ENCODE peak calls at places on chromosomes 5 and 9, in four cellular contexts. E is uterus, R is mucosa of descending colon, U is left ventricle myocardium inferior. Z is an unnamed sample. For H3K9me3, the result is how much of the 10 kb centered on the place peaks cover.

GRCh38 chr9:8660383-8660782 is 860.8 kb upstream of the DMAC1 start:
- DNase-seq in E (peak), U (peak), R (no peak), Z (peak)

GRCh38 chr9:107751522-107752235 is 262.1 kb upstream of the KLF4 start:
- DNase-seq in U (no peak), R (no peak), E (no peak), Z (no peak)

GRCh38 chr5:122421379-122422081 is 109.5 kb downstream of the SNCAIP start:
- DNase-seq in E (no peak), R (no peak), U (no peak), Z (no peak)

GRCh38 chr9:23117621-23118020 is 671.0 kb downstream of the DMRTA1 start:
- DNase-seq in E (no peak), R (no peak), U (no peak), Z (no peak)

GRCh38 chr9:134551657-134552348 is 89.8 kb upstream of the COL5A1 start:
- DNase-seq in E (no peak), R (peak), U (peak), Z (no peak)

GRCh38 chr5:63805151-63805550 is 157.1 kb downstream of the HTR1A start:
- DNase-seq in E (no peak), U (no peak), R (no peak), Z (no peak)

GRCh38 chr9:132207839-132208615 is 46.2 kb downstream of the NTNG2 start:
- DNase-seq in E (no peak), R (no peak), U (no peak), Z (no peak)

GRCh38 chr5:142976861-142977260 is 206.7 kb downstream of the ARHGAP26 start:
- DNase-seq in E (no peak), U (no peak), R (no peak), Z (no peak)

GRCh38 chr5:38738898-38739743 is 106.7 kb upstream of the OSMR start:
- DNase-seq in E (no peak), R (no peak), U (no peak), Z (no peak)

GRCh38 chr5:39948867-39949468 is 524.2 kb upstream of the DAB2 start:
- DNase-seq in U (no peak), R (no peak), E (peak), Z (no peak)

GRCh38 chr5:149317281-149318048 is 27.8 kb upstream of the GRPEL2 start:
- DNase-seq in R (no peak), U (no peak), E (no peak), Z (no peak)

GRCh38 chr5:74919487-74919886 is 53.3 kb upstream of the FAM169A start:
- DNase-seq in U (no peak), E (no peak), R (no peak), Z (no peak)

GRCh38 chr5:175796536-175797499 is 74.6 kb upstream of the CPLX2 start:
- DNase-seq in E (no peak), R (peak), U (peak), Z (peak)
- H3K4me3 ChIP-seq in E (no peak), R (no peak), U (peak), Z (no peak)

GRCh38 chr5:176995896-176996767 is 10.4 kb downstream of the UIMC1 start:
- DNase-seq in R (no peak), U (no peak), E (no peak), Z (no peak)

GRCh38 chr5:176998828-176999227 is 7.8 kb downstream of the UIMC1 start:
- DNase-seq in R (no peak), E (no peak), U (no peak), Z (no peak)

GRCh38 chr5:176996780-176997179 is 9.8 kb downstream of the UIMC1 start:
- DNase-seq in U (no peak), R (no peak), E (no peak), Z (no peak)

GRCh38 chr5:176994460-176995121 is 12.0 kb downstream of the UIMC1 start:
- DNase-seq in R (no peak), U (peak), E (no peak), Z (no peak)

DNA sequence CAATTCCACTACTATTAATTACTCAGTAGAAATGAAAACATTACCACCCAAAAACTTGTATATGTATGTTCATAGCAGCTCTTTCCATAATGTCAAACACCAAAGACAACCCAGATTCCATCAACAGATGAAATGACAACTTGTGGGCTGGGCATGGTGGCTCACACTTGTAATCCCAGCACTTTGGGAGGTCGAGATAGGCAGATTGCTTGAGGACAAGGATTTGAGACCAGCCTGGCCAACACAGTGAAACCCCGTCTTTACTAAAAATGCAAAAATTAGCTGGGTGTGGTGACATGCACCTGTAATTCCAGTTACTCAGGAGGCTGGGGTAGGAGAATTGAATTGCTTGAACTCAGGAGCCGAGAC is 11.5 kb downstream of the UIMC1 start:
- DNase-seq in U (no peak), E (no peak), R (no peak), Z (no peak)
- H3K9me3 ChIP-seq in U (under half), E (under half), R (under half), Z (under half)

GRCh38 chr5:6195711-6196358 is 182.5 kb downstream of the MED10 start:
- DNase-seq in E (no peak), U (no peak), R (no peak), Z (no peak)
- H3K4me3 ChIP-seq in E (no peak), U (no peak), R (no peak), Z (no peak)

GRCh38 chr9:92984976-92985375 is 37.7 kb downstream of the FGD3 start:
- DNase-seq in R (no peak), E (no peak), U (no peak), Z (no peak)

GRCh38 chr9:92989561-92989960 is 42.2 kb downstream of the FGD3 start:
- DNase-seq in R (no peak), E (no peak), U (no peak), Z (no peak)

GRCh38 chr9:92986175-92987110 is 39.1 kb downstream of the FGD3 start:
- DNase-seq in E (no peak), R (no peak), U (no peak), Z (no peak)

GRCh38 chr9:92990461-92990860 is 43.1 kb downstream of the FGD3 start:
- DNase-seq in R (no peak), E (no peak), U (no peak), Z (no peak)

GRCh38 chr9:92988215-92988731 is 41.0 kb downstream of the FGD3 start:
- DNase-seq in E (no peak), R (no peak), U (no peak), Z (no peak)
- H3K9me3 ChIP-seq in E (under half), R (under half), U (under half), Z (under half)

GRCh38 chr9:93139365-93140182 is 5.5 kb upstream of the NINJ1 start:
- DNase-seq in U (no peak), R (no peak), E (no peak), Z (no peak)

GRCh38 chr9:93137362-93137761 is 3.3 kb upstream of the NINJ1 start:
- DNase-seq in U (no peak), R (peak), E (no peak), Z (peak)

GRCh38 chr9:93136693-93137092 is 2.6 kb upstream of the NINJ1 start:
- DNase-seq in U (no peak), R (no peak), E (no peak), Z (no peak)

GRCh38 chr9:93136011-93136440 is 2.0 kb upstream of the NINJ1 start:
- DNase-seq in E (no peak), R (peak), U (no peak), Z (peak)

DNA sequence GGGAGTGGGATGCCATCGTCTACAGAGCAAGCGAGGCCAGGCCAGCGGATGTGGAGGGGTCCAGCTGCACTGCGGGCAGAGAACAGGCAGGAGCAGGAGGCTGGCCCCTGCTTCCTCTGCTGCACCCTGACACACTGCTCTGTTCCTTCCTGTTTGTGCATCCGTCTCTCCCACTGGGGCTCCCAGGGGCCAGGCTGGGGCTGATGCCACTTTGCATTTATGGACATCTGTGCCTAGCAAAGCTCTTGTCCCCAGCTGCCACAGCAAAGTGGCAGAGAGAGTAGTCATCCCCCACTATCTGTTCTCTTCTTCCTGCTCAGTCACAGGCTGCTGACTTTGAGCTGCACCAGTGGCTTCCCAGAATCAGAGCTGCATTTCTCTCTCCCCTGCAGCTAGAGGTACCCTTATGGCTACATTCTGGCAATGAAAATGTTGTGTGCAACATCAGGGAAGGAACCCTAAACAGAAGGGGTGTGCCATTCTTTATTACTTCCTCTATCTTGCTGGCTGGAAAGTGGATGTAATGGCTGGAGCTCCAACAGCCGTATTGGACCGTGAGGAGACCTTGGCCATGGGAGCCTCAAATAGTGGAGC is 4.2 kb upstream of the NINJ1 start:
- DNase-seq in R (peak), U (no peak), E (no peak), Z (no peak)
- H3K4me3 ChIP-seq in R (no peak), U (no peak), E (no peak), Z (no peak)

Z was measured in pancreas.